ENCODE peak calls at places on chromosome 13, in six cellular contexts. N is H1, O is K562, V is HCT116, W is HepG2, F is GM12878. L is an unnamed sample.

GRCh38 chr13:46369506-46370268 is 17.4 kb downstream of the RUBCNL start:
- DNase-seq in N (no peak), O (no peak), V (no peak), W (no peak), F (no peak), L (no peak)

GRCh38 chr13:92974905-92975429 is 251.6 kb upstream of the GPC6 start:
- DNase-seq in N (no peak), O (no peak), V (no peak), W (no peak), F (no peak), L (no peak)

GRCh38 chr13:33004454-33004853 is 11.8 kb upstream of the KL start:
- DNase-seq in N (no peak), O (no peak), V (no peak), W (no peak), F (no peak), L (no peak)

GRCh38 chr13:86986448-86986847 is 684.7 kb upstream of the SLITRK5 start:
- DNase-seq in N (no peak), O (no peak), V (no peak), W (peak), F (no peak), L (no peak)

GRCh38 chr13:20363604-20364003 is 131.5 kb upstream of the GJB6 start:
- DNase-seq in N (no peak), O (no peak), V (no peak), W (no peak), F (no peak), L (no peak)

GRCh38 chr13:72864142-72865035 is 82.5 kb downstream of the PIBF1 start:
- DNase-seq in N (no peak), O (no peak), V (no peak), W (no peak), F (peak), L (no peak)

GRCh38 chr13:93882086-93882651 is 597.3 kb downstream of the DCT start:
- DNase-seq in N (no peak), O (no peak), V (no peak), W (no peak), F (no peak), L (no peak)

GRCh38 chr13:83666126-83666525 is 216.1 kb downstream of the SLITRK1 start:
- DNase-seq in N (no peak), O (no peak), V (no peak), W (no peak), F (no peak), L (no peak)

GRCh38 chr13:20173121-20173746 is 12.4 kb upstream of the GJA3 start:
- DNase-seq in N (no peak), O (no peak), V (no peak), W (no peak), F (no peak), L (no peak)

GRCh38 chr13:94192576-94192975 is 286.9 kb downstream of the DCT start:
- DNase-seq in N (no peak), O (no peak), V (no peak), W (peak), F (no peak), L (peak)

GRCh38 chr13:75129331-75129730 is 352.6 kb downstream of the TBC1D4 start:
- DNase-seq in N (no peak), O (no peak), V (no peak), W (no peak), F (no peak), L (no peak)

GRCh38 chr13:80873589-80873988 is 532.7 kb upstream of the SPRY2 start:
- DNase-seq in N (no peak), O (no peak), V (no peak), W (no peak), F (peak), L (no peak)

GRCh38 chr13:102680842-102681725 is 13.8 kb downstream of the METTL21C start:
- DNase-seq in N (no peak), O (no peak), V (no peak), W (no peak), F (no peak), L (no peak)

GRCh38 chr13:77740097-77740496 is 42.6 kb downstream of the SLAIN1 start:
- DNase-seq in N (no peak), O (no peak), V (no peak), W (no peak), F (no peak), L (no peak)

GRCh38 chr13:98476538-98476966 is 100.4 kb downstream of the STK24 start:
- DNase-seq in N (no peak), O (peak), V (peak), W (no peak), F (peak), L (no peak)

GRCh38 chr13:51832471-51833152 is 12.4 kb downstream of the TMEM272 start:
- DNase-seq in N (no peak), O (no peak), V (no peak), W (no peak), F (no peak), L (no peak)

GRCh38 chr13:75687145-75687763 is 51.1 kb downstream of the LMO7 start:
- DNase-seq in N (no peak), O (peak), V (peak), W (peak), F (no peak), L (no peak)

GRCh38 chr13:48858122-48858521 is 117.6 kb upstream of the FNDC3A start:
- DNase-seq in N (no peak), O (no peak), V (no peak), W (no peak), F (no peak), L (no peak)

GRCh38 chr13:33347866-33348265 is 62.3 kb upstream of the STARD13 start:
- DNase-seq in N (no peak), O (no peak), V (no peak), W (no peak), F (no peak), L (no peak)

GRCh38 chr13:49569993-49570689 is 15.2 kb downstream of the RCBTB1 start:
- DNase-seq in N (no peak), O (no peak), V (no peak), W (no peak), F (no peak), L (no peak)

GRCh38 chr13:75186384-75186783 is 295.6 kb downstream of the TBC1D4 start:
- DNase-seq in N (no peak), O (no peak), V (no peak), W (no peak), F (no peak), L (no peak)

GRCh38 chr13:67377919-67378318 is 147.8 kb upstream of the PCDH9 start:
- DNase-seq in N (no peak), O (no peak), V (no peak), W (no peak), F (no peak), L (no peak)

GRCh38 chr13:67369895-67370660 is 139.9 kb upstream of the PCDH9 start:
- DNase-seq in N (no peak), O (no peak), V (no peak), W (no peak), F (no peak), L (no peak)

GRCh38 chr13:67374391-67374790 is 144.3 kb upstream of the PCDH9 start:
- DNase-seq in N (no peak), O (no peak), V (no peak), W (no peak), F (no peak), L (no peak)

GRCh38 chr13:67367385-67367784 is 137.2 kb upstream of the PCDH9 start:
- DNase-seq in N (no peak), O (no peak), V (no peak), W (no peak), F (no peak), L (no peak)

DNA sequence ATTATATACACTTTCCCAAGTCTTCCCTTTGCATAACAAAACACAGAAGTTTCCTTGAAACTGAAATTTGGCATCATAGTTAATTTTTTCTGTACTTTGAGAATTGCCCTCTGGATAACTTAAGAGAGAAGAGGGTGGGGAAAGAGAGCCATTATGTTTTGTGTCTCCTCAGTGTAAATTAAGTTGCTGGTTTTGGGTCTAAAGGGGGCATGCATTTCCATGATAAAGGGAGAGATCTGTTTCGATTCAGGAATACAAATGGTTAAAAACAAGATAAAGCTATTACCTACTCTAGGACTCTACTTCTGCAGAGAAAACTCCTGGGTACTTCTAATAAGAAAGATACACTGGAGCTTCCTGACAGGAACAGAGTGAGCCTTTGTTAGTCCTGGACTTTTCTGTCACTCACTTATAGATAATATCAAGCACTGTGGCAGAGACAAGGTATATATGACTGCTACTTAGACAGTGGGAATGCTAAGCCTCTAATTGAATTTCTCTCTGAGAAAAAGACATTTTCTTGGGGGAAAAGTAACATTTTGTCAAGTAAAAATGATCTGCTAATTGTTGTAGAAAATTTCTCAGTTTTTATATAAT is 142.8 kb upstream of the PCDH9 start:
- DNase-seq in N (no peak), O (no peak), V (no peak), W (no peak), F (no peak), L (no peak)
- TF ChIP-seq ZNF274 in N (no peak), O (no peak), V (no peak), W (no peak), F (no peak), L (no peak)

DNA sequence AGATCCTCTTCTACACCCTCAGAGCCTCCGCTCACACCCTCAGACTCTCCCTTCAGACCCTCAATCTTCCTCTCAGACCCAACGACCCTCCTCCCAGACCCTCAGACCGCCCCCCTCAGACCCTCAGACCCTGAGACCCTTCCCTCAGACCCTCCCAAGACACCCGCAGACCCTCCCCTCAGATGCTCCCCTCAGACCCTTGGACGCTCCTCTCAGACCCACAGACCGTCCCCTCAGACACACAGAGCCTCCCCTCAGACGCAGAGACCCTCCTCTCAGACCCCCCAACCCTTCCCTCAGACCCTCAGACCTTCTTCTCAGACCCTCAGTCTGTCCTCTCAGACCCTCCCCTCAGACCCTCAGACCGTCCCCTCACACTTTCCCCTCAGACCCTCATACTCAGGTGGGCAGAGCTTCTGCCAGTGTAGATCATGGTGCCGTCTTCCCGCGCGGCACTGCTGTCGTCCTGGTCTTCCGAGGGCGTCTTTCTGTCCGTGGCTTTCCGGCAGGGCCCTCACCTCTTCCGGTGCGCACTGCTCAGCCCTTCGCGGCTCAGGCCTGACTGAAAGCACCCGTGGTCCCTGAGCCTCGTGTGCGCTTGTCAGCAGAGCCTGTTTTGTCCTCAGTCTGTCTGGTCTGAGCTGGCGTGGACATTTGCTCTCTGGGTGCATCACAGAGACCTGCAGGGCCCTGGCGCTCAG is 18.9 kb upstream of the TFDP1 start:
- DNase-seq in N (no peak), O (no peak), V (no peak), W (no peak), F (no peak), L (no peak)
- TF ChIP-seq ZNF274 in N (no peak), O (no peak), V (no peak), W (no peak), F (no peak), L (no peak)

DNA sequence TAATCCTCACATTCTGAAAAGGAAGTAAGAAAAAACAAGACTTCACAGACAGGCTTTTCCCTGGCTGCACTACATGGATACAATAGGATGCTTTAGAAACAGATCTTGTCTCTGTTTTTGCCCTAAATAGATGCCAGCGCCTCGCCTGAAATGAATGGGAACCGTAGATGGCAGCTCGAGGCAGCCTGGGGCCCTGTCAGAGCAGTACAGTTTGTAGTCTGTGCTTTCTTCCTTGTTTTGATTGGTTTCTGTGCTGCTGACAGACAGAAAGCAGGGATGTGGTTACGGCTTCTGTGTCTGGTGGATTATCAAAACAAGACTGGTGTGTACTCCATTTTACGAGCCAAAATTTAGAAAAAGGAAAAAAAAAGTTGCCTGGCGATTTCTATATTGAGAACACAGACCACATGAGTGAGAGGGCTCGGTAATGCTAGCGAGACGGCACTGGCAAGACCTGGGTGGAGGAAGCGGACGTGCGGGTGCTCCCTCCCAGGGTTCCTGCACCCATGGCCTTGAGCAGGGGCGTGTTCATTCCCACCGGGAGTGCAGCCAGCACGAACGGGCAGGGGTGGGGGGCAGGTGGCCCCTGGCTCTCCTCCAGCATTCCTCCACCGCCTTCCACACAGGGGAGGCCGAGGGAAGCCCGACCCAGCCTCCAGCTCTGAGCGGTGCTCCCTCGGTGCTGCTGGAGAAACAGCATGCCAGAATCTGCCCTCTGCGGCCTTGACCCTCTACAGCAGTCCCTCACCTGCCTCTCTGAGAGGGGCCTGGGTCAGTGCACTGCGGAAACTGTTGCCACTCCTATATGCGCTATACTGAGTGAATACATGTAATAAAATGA is 37.5 kb upstream of the C1QTNF9 start:
- DNase-seq in N (no peak), O (no peak), V (no peak), W (peak), F (peak), L (no peak)
- TF ChIP-seq ZNF274 in N (no peak), O (no peak), V (no peak), W (no peak), F (no peak), L (no peak)

GRCh38 chr13:106105153-106105552 is 430.3 kb downstream of the EFNB2 start:
- DNase-seq in N (no peak), O (no peak), V (no peak), W (no peak), F (no peak), L (no peak)

GRCh38 chr13:106112191-106112590 is 423.3 kb downstream of the EFNB2 start:
- DNase-seq in N (no peak), O (no peak), V (no peak), W (no peak), F (no peak), L (no peak)

GRCh38 chr13:106110241-106110855 is 425.1 kb downstream of the EFNB2 start:
- DNase-seq in N (no peak), O (no peak), V (no peak), W (no peak), F (no peak), L (no peak)

GRCh38 chr13:106113796-106114195 is 421.7 kb downstream of the EFNB2 start:
- DNase-seq in N (no peak), O (no peak), V (no peak), W (no peak), F (no peak), L (no peak)

DNA sequence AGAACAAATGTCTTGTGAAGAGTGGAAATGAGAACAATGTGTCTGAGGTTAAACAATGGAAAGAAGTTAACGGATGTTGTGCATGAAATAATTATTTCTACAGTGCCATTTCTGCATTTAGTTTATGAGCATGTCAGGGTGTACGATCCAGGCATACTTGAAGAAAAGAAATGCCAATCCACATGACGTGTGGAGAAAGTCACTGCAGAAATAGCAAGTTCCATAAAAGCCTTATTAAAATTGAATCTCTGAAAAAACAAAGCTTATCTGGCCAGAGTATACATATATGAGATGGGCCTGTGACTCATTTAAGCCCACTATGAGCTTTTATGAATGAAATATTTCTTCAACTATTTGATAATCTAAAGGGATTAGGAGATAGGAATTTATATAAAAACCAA is 426.1 kb downstream of the EFNB2 start:
- DNase-seq in N (no peak), O (no peak), V (no peak), W (no peak), F (no peak), L (no peak)
- TF ChIP-seq ZNF274 in N (no peak), O (no peak), V (no peak), W (no peak), F (no peak), L (no peak)

GRCh38 chr13:110244096-110244830 is 62.7 kb downstream of the COL4A1 start:
- DNase-seq in N (no peak), O (no peak), V (no peak), W (no peak), F (no peak), L (no peak)
- TF ChIP-seq ZNF274 in N (no peak), O (no peak), V (no peak), W (no peak), F (no peak), L (no peak)

DNA sequence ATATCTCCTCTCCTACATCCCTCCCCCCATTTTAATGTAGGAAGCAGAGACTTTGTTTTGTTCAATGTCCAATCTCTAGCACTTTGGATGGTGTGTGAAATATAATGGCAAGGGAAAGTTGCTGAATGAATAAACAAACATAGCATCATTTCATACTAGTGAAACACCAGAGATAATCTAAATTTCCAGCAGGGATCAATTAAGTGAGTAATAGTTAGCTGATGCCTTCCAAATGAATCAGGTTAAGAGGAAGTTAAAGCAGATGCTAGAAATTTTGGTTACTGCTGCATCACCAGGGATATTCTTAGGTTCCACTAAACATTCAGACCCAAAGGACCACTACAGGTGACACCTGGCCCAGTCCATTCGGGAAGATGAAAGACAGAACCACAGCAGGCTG is 8.1 kb downstream of the MRPS31 start:
- DNase-seq in N (no peak), O (no peak), V (no peak), W (no peak), F (no peak), L (no peak)
- TF ChIP-seq ZNF274 in N (no peak), O (no peak), V (no peak), W (no peak), F (no peak), L (no peak)

DNA sequence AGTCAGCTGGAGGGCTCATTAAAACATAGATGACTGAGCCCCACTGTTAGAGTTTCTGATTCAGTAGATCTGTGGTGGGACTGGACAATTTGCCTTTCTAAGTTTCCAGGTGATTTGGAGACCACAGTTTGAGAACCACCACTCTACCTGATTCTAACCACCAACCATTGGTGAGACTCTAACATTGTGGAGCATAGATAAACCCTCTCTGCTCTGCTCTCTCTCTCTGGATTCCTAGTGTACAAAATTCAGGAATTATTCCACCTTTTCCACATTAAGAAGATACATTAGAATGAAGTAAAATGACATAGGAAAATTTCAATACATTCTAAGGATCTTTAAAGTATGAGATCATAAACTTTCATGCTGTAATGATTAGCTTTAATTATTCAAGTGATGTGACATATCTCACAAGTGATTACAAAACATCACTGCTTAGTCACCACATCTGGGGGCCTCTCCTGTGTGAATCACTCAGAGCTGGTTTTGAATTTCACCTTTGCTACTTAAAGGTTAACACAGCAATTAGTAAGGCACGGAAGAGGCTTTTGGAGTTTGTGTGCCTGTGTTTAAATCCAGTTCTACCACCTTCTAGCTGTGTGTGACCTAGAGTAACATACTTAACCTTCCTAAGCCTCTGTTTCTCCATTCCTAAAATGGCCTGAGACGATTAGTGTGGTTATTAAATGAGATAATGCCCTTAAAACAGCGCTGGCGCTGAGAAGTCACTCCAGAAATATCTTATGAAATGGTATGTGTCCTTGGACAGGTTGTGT is 78.5 kb upstream of the NBEA start:
- DNase-seq in N (no peak), O (no peak), V (peak), W (peak), F (no peak), L (no peak)
- TF ChIP-seq ZNF274 in N (no peak), O (no peak), V (no peak), W (no peak), F (no peak), L (no peak)

DNA sequence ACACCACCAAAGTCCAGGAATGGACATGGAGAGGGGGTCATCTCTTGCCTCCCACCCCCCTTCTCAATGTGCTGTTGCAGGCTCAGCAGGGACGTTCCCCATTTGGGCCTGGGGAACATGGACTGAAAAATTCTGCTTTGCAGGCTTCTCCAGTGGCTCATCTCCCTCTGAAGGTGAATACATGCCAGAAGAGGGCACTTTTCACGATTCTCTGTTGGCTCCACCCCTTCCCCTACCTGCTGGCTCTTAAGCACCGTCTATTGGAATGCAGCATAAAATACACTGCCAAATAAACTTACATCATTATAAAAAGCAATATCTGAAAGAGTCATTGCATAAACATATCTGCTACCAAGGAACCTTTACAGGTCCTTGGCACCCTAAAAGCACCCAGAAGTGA is 35.7 kb downstream of the NHLRC3 start:
- DNase-seq in N (no peak), O (no peak), V (no peak), W (no peak), F (no peak), L (no peak)
- TF ChIP-seq ZNF274 in N (no peak), O (no peak), V (no peak), W (no peak), F (no peak), L (no peak)

L was measured in NT2/D1.